ENCODE peak calls at places on chromosomes 6 and 20, in five cellular contexts. O, J, U, A and N are unnamed samples.

GRCh38 chr6:128601060-128601459 is 80.7 kb upstream of the PTPRK start:
- DNase-seq in O (peak), J (no peak), U (peak), A (no peak), N (no peak)

GRCh38 chr6:157716553-157716952 is 106.5 kb upstream of the SNX9 start:
- DNase-seq in O (no peak), J (no peak), U (no peak), A (no peak), N (no peak)

GRCh38 chr20:39669659-39670058 is 707.5 kb downstream of the DHX35 start:
- DNase-seq in O (no peak), J (no peak), U (no peak), A (no peak), N (no peak)

GRCh38 chr6:34423254-34423653 is 2.6 kb downstream of the RPS10 start:
- DNase-seq in O (peak), J (no peak), U (no peak), A (no peak), N (peak)

GRCh38 chr20:47276856-47277541 is 79.5 kb downstream of the ZMYND8 start:
- DNase-seq in O (peak), J (no peak), U (no peak), A (no peak), N (peak)

GRCh38 chr6:24431045-24431451 is 28.3 kb downstream of the MRS2 start:
- DNase-seq in O (peak), J (peak), U (peak), A (peak), N (peak)

GRCh38 chr20:9408422-9409300 is 105.7 kb upstream of the LAMP5 start:
- DNase-seq in O (peak), J (no peak), U (peak), A (no peak), N (peak)

GRCh38 chr6:69246983-69247382 is 549.8 kb downstream of the LMBRD1 start:
- DNase-seq in O (no peak), J (no peak), U (no peak), A (no peak), N (no peak)

GRCh38 chr6:138271451-138271850 is 53.2 kb upstream of the PBOV1 start:
- DNase-seq in O (no peak), J (no peak), U (no peak), A (no peak), N (no peak)

GRCh38 chr6:8079116-8079515 is 14.9 kb upstream of the BLOC1S5 start:
- DNase-seq in O (no peak), J (no peak), U (no peak), A (no peak), N (no peak)

GRCh38 chr6:147017153-147017552 is 187.1 kb upstream of the STXBP5 start:
- DNase-seq in O (no peak), J (peak), U (no peak), A (no peak), N (no peak)